ENCODE peak calls at places on chromosomes 12 and 14, in seven cellular contexts. Q is NCI-H345, O is cardiac fibroblast, M is GM06990, C is anterior cingulate cortex, P is sciatic nerve, U is colonic mucosa. R is an unnamed sample.

GRCh38 chr12:76029982-76030377 is 1.6 kb downstream of the PHLDA1 start:
- DNase-seq in U (no peak), Q (no peak), P (no peak), M (peak), C (no peak), O (peak), R (no peak)

GRCh38 chr14:102795060-102795925 is 18.0 kb downstream of the TRAF3 start:
- DNase-seq in O (peak), P (no peak), C (no peak), U (peak), Q (peak), M (no peak), R (peak)

GRCh38 chr12:122917508-122918227 is 21.7 kb upstream of the VPS37B start:
- DNase-seq in P (no peak), U (peak), Q (no peak), M (no peak), C (no peak), O (peak), R (peak)

GRCh38 chr14:76955575-76956252 is 72.8 kb downstream of the IRF2BPL start:
- DNase-seq in O (no peak), M (no peak), Q (peak), P (no peak), U (peak), C (no peak), R (no peak)

GRCh38 chr12:49334681-49335080 is 2.3 kb downstream of the C1QL4 start:
- DNase-seq in M (no peak), Q (no peak), U (no peak), C (no peak), O (no peak), P (no peak), R (no peak)

GRCh38 chr12:122159879-122160278 is 14.1 kb downstream of the IL31 start:
- DNase-seq in Q (no peak), U (no peak), M (no peak), O (no peak), C (no peak), P (no peak), R (no peak)

GRCh38 chr12:80709811-80710726 is 2.6 kb downstream of the MYF6 start:
- DNase-seq in P (no peak), M (no peak), Q (no peak), O (no peak), U (no peak), C (no peak), R (peak)

GRCh38 chr12:88184196-88184595 is 42.1 kb downstream of the TMTC3 start:
- DNase-seq in C (no peak), M (no peak), P (no peak), U (no peak), O (no peak), Q (no peak), R (no peak)

GRCh38 chr14:59150990-59151389 is 37.5 kb upstream of the DAAM1 start:
- DNase-seq in U (no peak), M (peak), O (no peak), P (no peak), C (no peak), Q (no peak), R (no peak)

GRCh38 chr14:105064721-105065143 is 498 bp downstream of the GPR132 start:
- DNase-seq in M (peak), P (peak), C (no peak), O (peak), Q (no peak), U (no peak), R (no peak)

R was measured in HuH-7.5.